ENCODE peak calls at places on chromosome X, in six cellular contexts. W is LoVo; U is NAMALWA; I is CD8-positive, alpha-beta memory T cell; L is kidney; P is adipocyte. E is an unnamed sample.

GRCh38 chrX:147570483-147570882 is 341.2 kb upstream of the FMR1 start:
- DNase-seq in W (no peak), U (peak), I (no peak), L (no peak), P (no peak), E (no peak)

GRCh38 chrX:49176421-49177326 is 5.0 kb downstream of the PLP2 start:
- DNase-seq in W (no peak), U (peak), I (no peak), L (no peak), P (no peak), E (no peak)

GRCh38 chrX:47608130-47608810 is 11.4 kb downstream of the SYN1 start:
- DNase-seq in W (no peak), U (no peak), I (no peak), L (no peak), P (no peak), E (no peak)

GRCh38 chrX:46547857-46548256 is 2.6 kb upstream of the ZNF674 start:
- DNase-seq in W (no peak), U (no peak), I (no peak), L (no peak), P (peak), E (no peak)

GRCh38 chrX:20515841-20516461 is 249.2 kb upstream of the RPS6KA3 start:
- DNase-seq in W (peak), U (no peak), I (no peak), L (no peak), P (peak), E (peak)

GRCh38 chrX:10282490-10282889 is 125.7 kb downstream of the CLCN4 start:
- DNase-seq in W (no peak), U (no peak), I (no peak), L (no peak), P (no peak), E (no peak)

GRCh38 chrX:150506020-150506419 is 62.4 kb upstream of the MTM1 start:
- DNase-seq in W (no peak), U (no peak), I (no peak), L (no peak), P (no peak), E (no peak)

GRCh38 chrX:56763556-56764152 is 34.6 kb downstream of the NBDY start:
- DNase-seq in W (no peak), U (no peak), I (peak), L (peak), P (peak), E (peak)

GRCh38 chrX:104922206-104922621 is 298.3 kb downstream of the TEX13A start:
- DNase-seq in W (peak), U (peak), I (peak), L (no peak), P (peak), E (peak)

GRCh38 chrX:100409316-100410082 is 574 bp downstream of the PCDH19 start:
- DNase-seq in W (no peak), U (no peak), I (no peak), L (peak), P (peak), E (no peak)

E was measured in HT-29.